ENCODE peak calls at places on chromosomes 4 and X, in ten cellular contexts. Y is upper lobe of left lung, G is ovary, P is endothelial cell of umbilical vein, C is IMR-90, T is esophagus squamous epithelium, M is psoas muscle, S is endodermal cell, E is Peyer's patch, A is K562. W is an unnamed sample. For H3K4me1, the result is how much of the 10 kb centered on the place peaks cover.

GRCh38 chrX:47644557-47645091 is 5.7 kb downstream of the ELK1 start:
- DNase-seq in Y (no peak), G (no peak), P (no peak), C (peak), T (no peak), M (no peak), S (peak), E (no peak), A (peak), W (no peak)

GRCh38 chrX:8820910-8821527 is 19.8 kb upstream of the FAM9A start:
- DNase-seq in Y (no peak), G (no peak), P (no peak), C (peak), T (no peak), M (no peak), S (peak), E (no peak), A (no peak), W (no peak)

GRCh38 chr4:85681194-85681803 is 206.3 kb downstream of the ARHGAP24 start:
- DNase-seq in Y (no peak), G (no peak), P (no peak), C (peak), T (no peak), M (no peak), S (no peak), E (peak), A (peak), W (no peak)

GRCh38 chr4:23202712-23203247 is 510.0 kb downstream of the GBA3 start:
- DNase-seq in Y (no peak), G (no peak), P (no peak), C (no peak), T (no peak), M (no peak), S (no peak), E (no peak), A (no peak), W (no peak)

GRCh38 chrX:22300130-22300529 is 27.4 kb downstream of the CBLL2 start:
- DNase-seq in Y (no peak), G (no peak), P (peak), C (peak), T (no peak), M (peak), S (no peak), E (no peak), A (no peak), W (no peak)

GRCh38 chrX:44305921-44306320 is 37.6 kb downstream of the EFHC2 start:
- DNase-seq in Y (no peak), G (no peak), P (no peak), C (no peak), T (no peak), M (no peak), S (no peak), E (no peak), A (no peak), W (no peak)

GRCh38 chrX:131650637-131651410 is 107.0 kb downstream of the OR13H1 start:
- DNase-seq in Y (no peak), G (no peak), P (no peak), C (no peak), T (no peak), M (no peak), S (no peak), E (no peak), A (no peak), W (no peak)

GRCh38 chr4:82469776-82470345 is 39.5 kb downstream of the ENOPH1 start:
- DNase-seq in Y (no peak), G (peak), P (peak), C (peak), T (no peak), M (no peak), S (peak), E (no peak), A (peak), W (no peak)

GRCh38 chr4:83725076-83726074 is 189.5 kb downstream of the GPAT3 start:
- DNase-seq in Y (no peak), G (no peak), P (no peak), C (no peak), T (no peak), M (no peak), S (no peak), E (no peak), A (no peak), W (no peak)

GRCh38 chr4:83723609-83724008 is 187.7 kb downstream of the GPAT3 start:
- DNase-seq in Y (no peak), G (no peak), P (no peak), C (no peak), T (no peak), M (no peak), S (no peak), E (no peak), A (no peak), W (no peak)

GRCh38 chr4:83724488-83725060 is 188.7 kb downstream of the GPAT3 start:
- DNase-seq in Y (no peak), G (no peak), P (no peak), C (no peak), T (no peak), M (no peak), S (no peak), E (no peak), A (no peak), W (no peak)

GRCh38 chr4:83731609-83732008 is 195.7 kb downstream of the GPAT3 start:
- DNase-seq in Y (no peak), G (no peak), P (no peak), C (no peak), T (no peak), M (no peak), S (no peak), E (no peak), A (peak), W (no peak)

DNA sequence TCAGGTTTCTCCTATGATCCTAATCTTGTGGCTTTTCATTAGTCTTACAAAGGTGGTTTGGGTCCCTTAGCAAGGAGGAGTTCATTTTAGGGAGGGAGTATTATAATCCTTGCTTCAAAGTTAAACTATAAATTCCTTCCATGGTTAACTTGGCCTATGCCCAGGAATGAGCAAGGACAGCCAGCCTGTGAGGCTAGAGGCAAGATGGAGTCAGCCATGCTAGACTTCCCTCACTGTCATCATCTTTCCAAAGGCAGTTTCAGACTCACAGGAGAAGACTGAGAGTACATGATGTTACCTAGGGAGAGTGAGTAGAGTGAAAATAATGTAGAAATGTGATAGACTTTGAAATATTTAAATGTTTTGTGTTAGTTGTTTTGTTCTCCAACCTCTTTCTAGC is 192.3 kb downstream of the GPAT3 start:
- DNase-seq in Y (no peak), G (no peak), P (no peak), C (no peak), T (no peak), M (no peak), S (no peak), E (no peak), A (no peak), W (no peak)
- TF ChIP-seq CTCF in Y (no peak), G (no peak), P (no peak), C (no peak), T (no peak), M (no peak), S (no peak), E (no peak), A (no peak), W (no peak)

GRCh38 chr4:75727073-75727472 is 2.7 kb downstream of the USO1 start:
- DNase-seq in Y (no peak), G (no peak), P (no peak), C (peak), T (no peak), M (no peak), S (no peak), E (no peak), A (no peak), W (no peak)
- H3K4me1 ChIP-seq in Y (under half), G (under half), P (under half), C (under half), T (under half), M (under half), S (under half), E (under half), A (under half), W (under half)

GRCh38 chr4:159979351-159979750 is 876.5 kb downstream of the RAPGEF2 start:
- DNase-seq in Y (no peak), G (no peak), P (no peak), C (no peak), T (no peak), M (no peak), S (no peak), E (no peak), A (no peak), W (no peak)
- TF ChIP-seq CTCF in Y (no peak), G (no peak), P (no peak), C (no peak), T (no peak), M (no peak), S (no peak), E (no peak), A (no peak), W (no peak)

DNA sequence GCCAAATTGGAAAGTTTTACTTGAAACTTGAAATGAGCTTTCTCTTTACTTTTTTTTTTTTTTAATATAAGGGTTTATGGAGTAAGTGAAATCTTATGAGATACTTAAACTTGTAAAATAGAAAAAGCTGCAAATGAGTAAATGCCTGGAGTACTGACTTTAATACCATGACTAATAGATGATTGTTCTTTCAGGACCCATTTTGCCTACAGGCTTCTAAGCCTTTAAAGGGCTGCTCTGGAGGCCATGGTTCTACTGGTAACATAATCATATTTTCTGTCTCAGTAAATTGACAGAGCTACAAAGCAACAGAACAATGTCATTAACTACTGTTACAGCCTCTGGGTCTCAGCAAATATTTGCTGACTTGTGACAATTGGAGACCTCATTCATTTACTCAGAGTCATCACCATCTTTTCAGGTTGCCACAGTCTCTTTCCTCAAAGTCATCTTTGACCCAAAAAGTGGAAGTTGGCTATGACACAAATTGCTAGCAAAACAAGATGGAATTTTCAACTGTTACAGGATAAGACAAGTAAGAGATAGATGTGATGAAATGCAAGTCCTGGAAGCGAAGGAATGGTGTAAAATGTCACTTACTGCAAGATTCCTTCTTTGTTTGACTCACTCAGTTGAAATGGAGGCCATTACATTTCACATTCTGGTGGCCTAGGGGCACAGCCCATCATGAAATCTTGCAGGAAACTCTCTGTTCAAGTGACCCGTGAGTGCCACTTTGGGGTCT is 132.7 kb downstream of the BTC start:
- DNase-seq in Y (no peak), G (no peak), P (no peak), C (peak), T (no peak), M (no peak), S (no peak), E (no peak), A (no peak), W (no peak)
- H3K4me1 ChIP-seq in Y (under half), G (under half), P (under half), C (under half), T (under half), M (under half), S (under half), E (under half), A (under half), W (under half)

GRCh38 chr4:42895452-42895851 is 2.9 kb downstream of the GRXCR1 start:
- DNase-seq in Y (no peak), G (no peak), P (no peak), C (no peak), T (no peak), M (no peak), S (no peak), E (no peak), A (no peak), W (no peak)
- TF ChIP-seq CTCF in Y (no peak), G (no peak), P (no peak), C (no peak), T (no peak), M (no peak), S (no peak), E (no peak), A (no peak), W (no peak)

GRCh38 chr4:76987685-76988084 is 38.1 kb downstream of the SEPTIN11 start:
- DNase-seq in Y (no peak), G (no peak), P (no peak), C (no peak), T (no peak), M (no peak), S (no peak), E (no peak), A (no peak), W (no peak)
- H3K4me1 ChIP-seq in Y (half or more), G (under half), P (under half), C (under half), T (under half), M (under half), S (under half), E (under half), A (under half), W (half or more)

GRCh38 chrX:32276153-32276552 is 935.2 kb downstream of the DMD start:
- DNase-seq in Y (no peak), G (no peak), P (no peak), C (no peak), T (no peak), M (no peak), S (no peak), E (no peak), A (no peak), W (no peak)
- TF ChIP-seq CTCF in Y (no peak), G (no peak), P (no peak), C (no peak), T (no peak), M (no peak), S (no peak), E (no peak), A (no peak), W (no peak)

GRCh38 chr4:121096629-121097028 is 24.3 kb upstream of the NDNF start:
- DNase-seq in Y (no peak), G (no peak), P (peak), C (peak), T (no peak), M (no peak), S (no peak), E (no peak), A (no peak), W (no peak)
- H3K4me1 ChIP-seq in Y (under half), G (under half), P (under half), C (under half), T (under half), M (under half), S (under half), E (under half), A (under half), W (under half)

GRCh38 chr4:123397276-123398150 is 918 bp downstream of the SPRY1 start:
- DNase-seq in Y (peak), G (peak), P (peak), C (peak), T (no peak), M (peak), S (peak), E (peak), A (peak), W (no peak)

GRCh38 chr4:123398151-123398802 is 1.7 kb downstream of the SPRY1 start:
- DNase-seq in Y (peak), G (peak), P (peak), C (peak), T (no peak), M (peak), S (peak), E (peak), A (peak), W (no peak)

GRCh38 chr4:123396294-123397275 is at the start of gene SPRY1:
- DNase-seq in Y (no peak), G (peak), P (peak), C (peak), T (peak), M (peak), S (peak), E (peak), A (peak), W (peak)

GRCh38 chr4:123399638-123400358 is 3.2 kb downstream of the SPRY1 start:
- DNase-seq in Y (no peak), G (no peak), P (peak), C (no peak), T (no peak), M (peak), S (no peak), E (no peak), A (no peak), W (no peak)

GRCh38 chr4:123398803-123399637 is 2.4 kb downstream of the SPRY1 start:
- DNase-seq in Y (peak), G (peak), P (peak), C (peak), T (no peak), M (peak), S (peak), E (peak), A (peak), W (no peak)
- TF ChIP-seq CTCF in Y (peak), G (no peak), P (no peak), C (peak), T (peak), M (no peak), S (peak), E (no peak), A (no peak), W (no peak)